ENCODE peak calls at places on chromosomes 5 and 9, in four cellular contexts. One of them, this sample, is unnamed.

GRCh38 chr5:6435356-6435755 is 13.3 kb upstream of the UBE2QL1 start:
- DNase-seq in left lung: no peak
- DNase-seq in psoas muscle: no peak
- DNase-seq in upper lobe of right lung: no peak
- DNase-seq in this sample: no peak

GRCh38 chr5:35129276-35129675 is 81.5 kb upstream of the AGXT2 start:
- DNase-seq in upper lobe of right lung: no peak
- DNase-seq in psoas muscle: no peak
- DNase-seq in left lung: no peak
- DNase-seq in this sample: no peak

GRCh38 chr5:31185951-31186350 is 7.5 kb upstream of the CDH6 start:
- DNase-seq in left lung: no peak
- DNase-seq in psoas muscle: no peak
- DNase-seq in upper lobe of right lung: no peak
- DNase-seq in this sample: no peak

GRCh38 chr9:113398796-113399195 is 2.3 kb downstream of the ALAD start:
- DNase-seq in psoas muscle: no peak
- DNase-seq in upper lobe of right lung: no peak
- DNase-seq in left lung: no peak
- DNase-seq in this sample: no peak

GRCh38 chr5:168947212-168947868 is 353.6 kb downstream of the SLIT3 start:
- DNase-seq in left lung: no peak
- DNase-seq in psoas muscle: no peak
- DNase-seq in upper lobe of right lung: no peak
- DNase-seq in this sample: no peak

GRCh38 chr9:115326461-115326860 is 208.5 kb upstream of the TNC start:
- DNase-seq in psoas muscle: no peak
- DNase-seq in upper lobe of right lung: no peak
- DNase-seq in left lung: no peak
- DNase-seq in this sample: no peak

GRCh38 chr9:107906074-107906473 is 416.5 kb upstream of the KLF4 start:
- DNase-seq in left lung: no peak
- DNase-seq in psoas muscle: no peak
- DNase-seq in upper lobe of right lung: no peak
- DNase-seq in this sample: no peak

GRCh38 chr9:114524401-114524800 is 19.1 kb upstream of the WHRN start:
- DNase-seq in psoas muscle: no peak
- DNase-seq in left lung: no peak
- DNase-seq in upper lobe of right lung: no peak
- DNase-seq in this sample: no peak

GRCh38 chr5:135559342-135559741 is 19.4 kb downstream of the CXCL14 start:
- DNase-seq in psoas muscle: no peak
- DNase-seq in left lung: no peak
- DNase-seq in upper lobe of right lung: no peak
- DNase-seq in this sample: no peak

GRCh38 chr9:28866951-28867350 is 1293.7 kb upstream of the C9orf72 start:
- DNase-seq in upper lobe of right lung: no peak
- DNase-seq in psoas muscle: no peak
- DNase-seq in left lung: no peak
- DNase-seq in this sample: no peak

GRCh38 chr5:34452170-34452828 is 203.8 kb upstream of the RAI14 start:
- DNase-seq in left lung: no peak
- DNase-seq in upper lobe of right lung: no peak
- DNase-seq in psoas muscle: no peak
- DNase-seq in this sample: no peak

GRCh38 chr5:137615171-137615775 is 116.1 kb upstream of the SPOCK1 start:
- DNase-seq in psoas muscle: no peak
- DNase-seq in upper lobe of right lung: no peak
- DNase-seq in left lung: no peak
- DNase-seq in this sample: no peak

GRCh38 chr5:135492319-135492626 is 40.1 kb upstream of the TIFAB start:
- DNase-seq in left lung: no peak
- DNase-seq in psoas muscle: no peak
- DNase-seq in upper lobe of right lung: no peak
- DNase-seq in this sample: no peak

GRCh38 chr9:89810434-89810833 is 205.6 kb downstream of the GADD45G start:
- DNase-seq in upper lobe of right lung: peak
- DNase-seq in psoas muscle: no peak
- DNase-seq in left lung: no peak
- DNase-seq in this sample: no peak

GRCh38 chr5:93741136-93741811 is at the start of gene POU5F2:
- DNase-seq in upper lobe of right lung: peak
- DNase-seq in psoas muscle: no peak
- DNase-seq in left lung: peak
- DNase-seq in this sample: no peak

GRCh38 chr5:39355324-39355723 is 9.0 kb downstream of the C9 start:
- DNase-seq in upper lobe of right lung: no peak
- DNase-seq in psoas muscle: no peak
- DNase-seq in left lung: no peak
- DNase-seq in this sample: no peak

GRCh38 chr5:151058891-151059611 is 21.8 kb downstream of the TNIP1 start:
- DNase-seq in upper lobe of right lung: peak
- DNase-seq in left lung: no peak
- DNase-seq in psoas muscle: no peak
- DNase-seq in this sample: peak
- TF ChIP-seq CTCF in upper lobe of right lung: no peak
- TF ChIP-seq CTCF in left lung: no peak
- TF ChIP-seq CTCF in psoas muscle: no peak
- TF ChIP-seq CTCF in this sample: no peak

GRCh38 chr5:142167458-142167857 is 58.9 kb downstream of the NDFIP1 start:
- DNase-seq in upper lobe of right lung: no peak
- DNase-seq in psoas muscle: no peak
- DNase-seq in left lung: no peak
- DNase-seq in this sample: no peak
- TF ChIP-seq CTCF in upper lobe of right lung: no peak
- TF ChIP-seq CTCF in psoas muscle: no peak
- TF ChIP-seq CTCF in left lung: no peak
- TF ChIP-seq CTCF in this sample: no peak

DNA sequence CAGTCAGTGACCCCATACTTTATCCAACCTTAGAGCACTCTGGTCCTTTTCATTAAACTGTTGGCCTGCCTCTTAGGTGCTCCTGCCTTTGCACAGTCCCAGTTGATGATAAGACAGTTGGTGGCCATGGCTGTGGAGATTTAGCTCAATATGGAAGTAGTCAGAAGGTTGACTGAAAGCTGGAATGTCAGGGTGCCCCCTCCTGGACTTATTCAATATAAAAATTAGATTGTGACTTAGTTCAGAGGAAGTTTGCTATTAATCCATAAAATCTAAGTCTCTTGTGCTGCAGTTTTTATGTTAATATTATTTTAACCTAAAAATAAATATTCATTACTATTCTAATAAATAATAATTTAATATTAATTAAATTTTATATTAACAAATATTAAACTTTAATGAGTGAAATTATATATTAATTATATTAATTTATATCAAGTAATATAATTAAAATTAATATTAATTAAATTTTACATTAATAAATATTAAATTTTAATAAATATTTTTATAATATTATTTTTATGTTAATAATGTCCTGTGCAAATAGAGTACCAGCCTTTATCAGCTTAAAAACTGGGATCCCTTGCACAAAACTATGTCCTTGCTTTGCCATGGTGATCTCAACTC is 77.7 kb upstream of the ADAMTSL1 start:
- DNase-seq in upper lobe of right lung: no peak
- DNase-seq in left lung: no peak
- DNase-seq in psoas muscle: no peak
- DNase-seq in this sample: no peak
- TF ChIP-seq CTCF in upper lobe of right lung: no peak
- TF ChIP-seq CTCF in left lung: no peak
- TF ChIP-seq CTCF in psoas muscle: no peak
- TF ChIP-seq CTCF in this sample: no peak

GRCh38 chr5:128084228-128085167 is 932 bp downstream of the SLC12A2 start:
- DNase-seq in left lung: peak
- DNase-seq in upper lobe of right lung: peak
- DNase-seq in psoas muscle: peak
- DNase-seq in this sample: no peak

GRCh38 chr5:128083811-128084227 is 253 bp downstream of the SLC12A2 start:
- DNase-seq in left lung: no peak
- DNase-seq in upper lobe of right lung: no peak
- DNase-seq in psoas muscle: no peak
- DNase-seq in this sample: no peak

GRCh38 chr5:128082551-128083032 is 974 bp upstream of the SLC12A2 start:
- DNase-seq in left lung: no peak
- DNase-seq in upper lobe of right lung: no peak
- DNase-seq in psoas muscle: no peak
- DNase-seq in this sample: no peak

GRCh38 chr5:128083033-128083810 is at the start of gene SLC12A2:
- DNase-seq in left lung: peak
- DNase-seq in psoas muscle: peak
- DNase-seq in upper lobe of right lung: peak
- DNase-seq in this sample: peak

GRCh38 chr5:128081111-128081865 is 2.3 kb upstream of the SLC12A2 start:
- DNase-seq in upper lobe of right lung: no peak
- DNase-seq in left lung: no peak
- DNase-seq in psoas muscle: no peak
- DNase-seq in this sample: no peak
- TF ChIP-seq CTCF in upper lobe of right lung: no peak
- TF ChIP-seq CTCF in left lung: peak
- TF ChIP-seq CTCF in psoas muscle: peak
- TF ChIP-seq CTCF in this sample: no peak

GRCh38 chr9:127349483-127350127 is 47.4 kb upstream of the SLC2A8 start:
- DNase-seq in left lung: no peak
- DNase-seq in upper lobe of right lung: no peak
- DNase-seq in psoas muscle: no peak
- DNase-seq in this sample: no peak

GRCh38 chr9:127351182-127352166 is 45.5 kb upstream of the SLC2A8 start:
- DNase-seq in psoas muscle: no peak
- DNase-seq in upper lobe of right lung: no peak
- DNase-seq in left lung: no peak
- DNase-seq in this sample: no peak

GRCh38 chr9:127346584-127346983 is 50.4 kb upstream of the SLC2A8 start:
- DNase-seq in upper lobe of right lung: no peak
- DNase-seq in left lung: no peak
- DNase-seq in psoas muscle: no peak
- DNase-seq in this sample: no peak

GRCh38 chr9:127345566-127345965 is 51.4 kb upstream of the SLC2A8 start:
- DNase-seq in upper lobe of right lung: no peak
- DNase-seq in left lung: no peak
- DNase-seq in psoas muscle: no peak
- DNase-seq in this sample: no peak

DNA sequence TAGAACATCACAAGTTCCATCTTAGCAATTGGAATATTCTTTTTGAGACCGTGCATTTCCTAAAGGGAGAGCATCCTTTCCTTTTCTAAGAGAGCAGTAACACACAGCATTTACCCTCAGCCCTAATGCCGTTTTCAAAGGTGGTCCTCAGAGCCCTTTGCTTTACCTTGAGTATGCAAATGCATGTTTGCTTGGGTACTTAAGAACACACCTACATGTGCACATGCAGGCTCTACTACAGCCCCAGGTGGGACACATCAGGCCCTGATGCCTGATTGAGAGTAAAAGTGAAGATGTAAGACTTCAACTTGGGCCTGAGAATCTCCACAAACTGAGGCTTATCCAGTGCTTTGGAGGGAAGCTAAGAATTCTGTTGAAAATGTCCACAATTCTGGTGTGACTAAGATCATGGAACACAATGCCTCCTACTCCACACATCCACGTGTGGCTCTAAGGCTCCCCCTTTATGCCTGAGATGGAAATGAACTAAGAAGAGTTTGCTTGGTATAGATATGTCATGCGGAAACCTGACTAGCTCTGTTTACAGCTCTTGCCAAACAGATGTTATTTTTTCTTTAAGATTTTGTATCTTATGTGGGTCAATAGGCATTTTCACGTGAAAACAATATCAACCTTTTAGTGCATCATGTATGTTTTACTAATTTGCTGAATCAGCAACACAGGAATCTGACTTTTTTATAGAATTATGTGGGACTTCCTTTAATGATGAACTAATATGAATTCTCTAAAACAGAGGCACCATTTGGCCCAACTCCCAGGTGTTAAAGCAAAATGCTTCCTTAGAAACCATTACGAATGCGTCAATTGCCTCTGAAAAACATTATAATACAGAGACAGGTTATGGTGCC is 48.9 kb upstream of the SLC2A8 start:
- DNase-seq in upper lobe of right lung: no peak
- DNase-seq in psoas muscle: no peak
- DNase-seq in left lung: no peak
- DNase-seq in this sample: no peak
- TF ChIP-seq CTCF in upper lobe of right lung: no peak
- TF ChIP-seq CTCF in psoas muscle: peak
- TF ChIP-seq CTCF in left lung: peak
- TF ChIP-seq CTCF in this sample: no peak

DNA sequence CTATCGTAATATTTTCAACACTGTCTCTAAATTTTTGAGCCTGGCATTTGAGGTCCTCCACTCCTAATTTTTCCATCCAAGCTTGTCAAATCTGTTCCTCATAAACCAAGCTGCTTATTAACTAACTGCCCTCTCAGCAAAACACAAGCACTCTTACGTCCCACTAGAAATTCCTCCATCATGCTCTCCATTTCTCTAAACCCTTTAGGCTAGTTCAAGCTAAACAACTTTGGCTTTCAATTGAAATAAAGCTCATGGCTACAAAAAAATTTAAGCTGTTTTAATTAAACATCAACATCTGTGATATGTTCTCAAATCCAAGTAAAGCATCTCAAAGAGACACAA is 45.7 kb downstream of the RNF145 start:
- DNase-seq in psoas muscle: no peak
- DNase-seq in left lung: no peak
- DNase-seq in upper lobe of right lung: no peak
- DNase-seq in this sample: no peak
- TF ChIP-seq CTCF in psoas muscle: no peak
- TF ChIP-seq CTCF in left lung: no peak
- TF ChIP-seq CTCF in upper lobe of right lung: no peak
- TF ChIP-seq CTCF in this sample: no peak

GRCh38 chr5:112529525-112529924 is 110.4 kb upstream of the EPB41L4A start:
- DNase-seq in left lung: no peak
- DNase-seq in upper lobe of right lung: no peak
- DNase-seq in psoas muscle: no peak
- DNase-seq in this sample: no peak
- TF ChIP-seq CTCF in left lung: peak
- TF ChIP-seq CTCF in upper lobe of right lung: peak
- TF ChIP-seq CTCF in psoas muscle: no peak
- TF ChIP-seq CTCF in this sample: peak

GRCh38 chr5:109476292-109476691 is 66.5 kb upstream of the PJA2 start:
- DNase-seq in left lung: no peak
- DNase-seq in psoas muscle: no peak
- DNase-seq in upper lobe of right lung: no peak
- DNase-seq in this sample: no peak

GRCh38 chr5:109478830-109479229 is 69.1 kb upstream of the PJA2 start:
- DNase-seq in psoas muscle: no peak
- DNase-seq in upper lobe of right lung: no peak
- DNase-seq in left lung: no peak
- DNase-seq in this sample: no peak

GRCh38 chr5:109483395-109483974 is 73.7 kb upstream of the PJA2 start:
- DNase-seq in left lung: no peak
- DNase-seq in upper lobe of right lung: no peak
- DNase-seq in psoas muscle: no peak
- DNase-seq in this sample: no peak

GRCh38 chr5:109482748-109483147 is 73.0 kb upstream of the PJA2 start:
- DNase-seq in upper lobe of right lung: no peak
- DNase-seq in left lung: no peak
- DNase-seq in psoas muscle: no peak
- DNase-seq in this sample: no peak

GRCh38 chr5:109479260-109479860 is 69.6 kb upstream of the PJA2 start:
- DNase-seq in psoas muscle: no peak
- DNase-seq in upper lobe of right lung: no peak
- DNase-seq in left lung: no peak
- DNase-seq in this sample: no peak
- TF ChIP-seq CTCF in psoas muscle: peak
- TF ChIP-seq CTCF in upper lobe of right lung: peak
- TF ChIP-seq CTCF in left lung: peak
- TF ChIP-seq CTCF in this sample: peak

This sample was measured in CD14-positive monocyte.